ENCODE peak calls at places on chromosomes 3 and 15, in ten cellular contexts. H, I, S, F, O, M, E, Z, R and C are unnamed samples.

GRCh38 chr15:33089878-33090757 is 104.4 kb downstream of the FMN1 start:
- DNase-seq in H (no peak), I (no peak), S (no peak), F (no peak), O (peak), M (peak), E (peak), Z (no peak), R (no peak), C (no peak)

GRCh38 chr3:933311-933710 is 159.5 kb upstream of the CNTN6 start:
- DNase-seq in H (no peak), I (no peak), S (no peak), F (no peak), O (no peak), M (no peak), E (no peak), Z (peak), R (no peak), C (no peak)

GRCh38 chr3:171184372-171184771 is 157.9 kb upstream of the SLC2A2 start:
- DNase-seq in H (no peak), I (no peak), S (no peak), F (no peak), O (no peak), M (no peak), E (no peak), Z (no peak), R (no peak), C (no peak)

GRCh38 chr15:57395292-57395691 is 19.0 kb downstream of the CGNL1 start:
- DNase-seq in H (no peak), I (no peak), S (no peak), F (no peak), O (peak), M (peak), E (peak), Z (no peak), R (no peak), C (no peak)

GRCh38 chr3:105868450-105868744 is 415 bp downstream of the CBLB start:
- DNase-seq in H (peak), I (peak), S (peak), F (peak), O (peak), M (no peak), E (peak), Z (peak), R (peak), C (no peak)

GRCh38 chr3:196689941-196690660 is 21.9 kb downstream of the CEP19 start:
- DNase-seq in H (no peak), I (no peak), S (no peak), F (no peak), O (no peak), M (no peak), E (no peak), Z (no peak), R (no peak), C (no peak)

GRCh38 chr3:10157015-10157414 is 7.7 kb upstream of the IRAK2 start:
- DNase-seq in H (no peak), I (no peak), S (no peak), F (no peak), O (no peak), M (no peak), E (no peak), Z (no peak), R (no peak), C (no peak)

GRCh38 chr15:56587686-56588085 is 122.7 kb upstream of the MNS1 start:
- DNase-seq in H (no peak), I (no peak), S (no peak), F (no peak), O (peak), M (no peak), E (no peak), Z (no peak), R (no peak), C (no peak)

GRCh38 chr3:6921041-6921440 is 60.1 kb downstream of the GRM7 start:
- DNase-seq in H (no peak), I (peak), S (no peak), F (no peak), O (no peak), M (no peak), E (peak), Z (no peak), R (peak), C (peak)

GRCh38 chr15:53072077-53072476 is 281.9 kb upstream of the ONECUT1 start:
- DNase-seq in H (no peak), I (peak), S (peak), F (no peak), O (peak), M (peak), E (peak), Z (peak), R (peak), C (no peak)

GRCh38 chr3:62882676-62883228 is 7.5 kb upstream of the CADPS start:
- DNase-seq in H (no peak), I (no peak), S (no peak), F (no peak), O (no peak), M (no peak), E (no peak), Z (no peak), R (no peak), C (no peak)

GRCh38 chr3:177071496-177072156 is 125.7 kb downstream of the TBL1XR1 start:
- DNase-seq in H (no peak), I (no peak), S (no peak), F (no peak), O (no peak), M (no peak), E (peak), Z (no peak), R (no peak), C (no peak)

GRCh38 chr3:64084640-64085039 is 61.3 kb upstream of the PSMD6 start:
- DNase-seq in H (no peak), I (no peak), S (no peak), F (no peak), O (peak), M (peak), E (no peak), Z (no peak), R (no peak), C (no peak)

GRCh38 chr3:23203651-23204111 is 554 bp downstream of the UBE2E2 start:
- DNase-seq in H (no peak), I (peak), S (peak), F (peak), O (peak), M (peak), E (peak), Z (peak), R (no peak), C (peak)

GRCh38 chr15:52021128-52021671 is 2.2 kb downstream of the MAPK6 start:
- DNase-seq in H (no peak), I (peak), S (peak), F (peak), O (peak), M (peak), E (peak), Z (peak), R (no peak), C (no peak)

GRCh38 chr3:32781211-32781968 is 36.4 kb upstream of the TRIM71 start:
- DNase-seq in H (peak), I (peak), S (peak), F (peak), O (peak), M (peak), E (peak), Z (peak), R (peak), C (peak)

GRCh38 chr3:102441832-102442231 is 7.0 kb downstream of the ZPLD1 start:
- DNase-seq in H (no peak), I (no peak), S (no peak), F (no peak), O (peak), M (no peak), E (no peak), Z (peak), R (no peak), C (no peak)

GRCh38 chr15:89051875-89052274 is 36.4 kb upstream of the ABHD2 start:
- DNase-seq in H (no peak), I (no peak), S (no peak), F (no peak), O (peak), M (no peak), E (no peak), Z (no peak), R (no peak), C (no peak)

GRCh38 chr15:81373996-81374395 is at the start of gene TMC3:
- DNase-seq in H (no peak), I (no peak), S (no peak), F (no peak), O (no peak), M (no peak), E (no peak), Z (peak), R (no peak), C (no peak)

GRCh38 chr15:62847900-62848489 is 194.6 kb upstream of the TPM1 start:
- DNase-seq in H (peak), I (peak), S (peak), F (peak), O (peak), M (peak), E (peak), Z (peak), R (peak), C (peak)

GRCh38 chr3:49244589-49245205 is 32.3 kb downstream of the C3orf62 start:
- DNase-seq in H (no peak), I (no peak), S (no peak), F (no peak), O (no peak), M (peak), E (peak), Z (no peak), R (no peak), C (no peak)

GRCh38 chr3:25574172-25574765 is 90.4 kb downstream of the TOP2B start:
- DNase-seq in H (no peak), I (no peak), S (no peak), F (no peak), O (no peak), M (no peak), E (no peak), Z (no peak), R (no peak), C (no peak)
- H3K27ac ChIP-seq in H (no peak), I (no peak), S (no peak), F (peak), O (peak), M (no peak), E (peak), Z (no peak), R (no peak), C (peak)

GRCh38 chr3:195208631-195209030 is 62.3 kb downstream of the XXYLT1 start:
- DNase-seq in H (no peak), I (no peak), S (no peak), F (no peak), O (no peak), M (no peak), E (no peak), Z (no peak), R (no peak), C (no peak)

GRCh38 chr3:195207731-195208130 is 63.2 kb downstream of the XXYLT1 start:
- DNase-seq in H (no peak), I (no peak), S (no peak), F (no peak), O (no peak), M (no peak), E (peak), Z (no peak), R (no peak), C (no peak)

GRCh38 chr3:195209083-195209835 is 61.7 kb downstream of the XXYLT1 start:
- DNase-seq in H (no peak), I (no peak), S (peak), F (no peak), O (no peak), M (no peak), E (peak), Z (no peak), R (no peak), C (no peak)

GRCh38 chr3:195207056-195207455 is 63.9 kb downstream of the XXYLT1 start:
- DNase-seq in H (no peak), I (no peak), S (no peak), F (no peak), O (no peak), M (no peak), E (no peak), Z (no peak), R (no peak), C (no peak)

GRCh38 chr3:195208183-195208582 is 62.8 kb downstream of the XXYLT1 start:
- DNase-seq in H (no peak), I (no peak), S (no peak), F (no peak), O (no peak), M (no peak), E (peak), Z (no peak), R (no peak), C (no peak)
- H3K27ac ChIP-seq in H (peak), I (no peak), S (peak), F (peak), O (no peak), M (no peak), E (peak), Z (no peak), R (no peak), C (no peak)

DNA sequence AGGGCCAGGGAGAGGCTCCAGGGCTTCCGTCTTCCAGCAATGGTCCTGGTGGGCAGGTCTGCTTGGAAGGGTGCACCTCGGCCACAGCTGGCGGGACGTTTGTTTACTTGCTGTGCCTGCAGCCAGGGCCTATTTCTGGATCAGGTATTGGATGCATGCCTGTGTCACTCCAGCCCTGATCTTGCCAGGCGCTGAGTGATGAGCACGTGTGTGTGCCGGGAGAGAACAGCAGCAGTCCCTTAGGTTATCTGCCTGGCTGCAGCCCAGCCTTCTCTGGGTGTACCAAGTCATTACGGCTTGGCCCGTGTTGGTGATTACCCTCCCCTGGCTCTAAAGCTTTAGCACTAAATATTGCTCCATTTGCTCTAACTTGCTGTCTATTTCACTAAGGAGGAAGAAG is 14.9 kb downstream of the CCDC32 start:
- DNase-seq in H (no peak), I (peak), S (peak), F (no peak), O (no peak), M (no peak), E (no peak), Z (no peak), R (peak), C (no peak)
- H3K27ac ChIP-seq in H (no peak), I (no peak), S (no peak), F (no peak), O (no peak), M (no peak), E (no peak), Z (no peak), R (peak), C (no peak)

GRCh38 chr3:45551214-45552010 is 43.1 kb upstream of the LIMD1 start:
- DNase-seq in H (peak), I (no peak), S (peak), F (peak), O (peak), M (peak), E (peak), Z (no peak), R (peak), C (no peak)
- H3K27ac ChIP-seq in H (peak), I (no peak), S (no peak), F (peak), O (peak), M (peak), E (peak), Z (no peak), R (no peak), C (no peak)

GRCh38 chr3:30458376-30458775 is 148.0 kb upstream of the TGFBR2 start:
- DNase-seq in H (no peak), I (no peak), S (no peak), F (no peak), O (no peak), M (no peak), E (no peak), Z (no peak), R (no peak), C (no peak)

GRCh38 chr3:30455840-30456239 is 150.6 kb upstream of the TGFBR2 start:
- DNase-seq in H (peak), I (no peak), S (no peak), F (peak), O (no peak), M (no peak), E (no peak), Z (no peak), R (no peak), C (no peak)

GRCh38 chr3:30456263-30456662 is 150.1 kb upstream of the TGFBR2 start:
- DNase-seq in H (no peak), I (no peak), S (no peak), F (no peak), O (no peak), M (no peak), E (no peak), Z (no peak), R (no peak), C (no peak)

GRCh38 chr3:30458781-30459180 is 147.6 kb upstream of the TGFBR2 start:
- DNase-seq in H (no peak), I (no peak), S (no peak), F (no peak), O (no peak), M (no peak), E (no peak), Z (no peak), R (no peak), C (no peak)

GRCh38 chr3:30457081-30457480 is 149.3 kb upstream of the TGFBR2 start:
- DNase-seq in H (no peak), I (no peak), S (no peak), F (no peak), O (no peak), M (no peak), E (no peak), Z (no peak), R (no peak), C (no peak)
- H3K27ac ChIP-seq in H (no peak), I (no peak), S (no peak), F (peak), O (no peak), M (no peak), E (no peak), Z (no peak), R (no peak), C (no peak)

GRCh38 chr15:83457149-83457548 is 10.0 kb downstream of the SH3GL3 start:
- DNase-seq in H (no peak), I (no peak), S (no peak), F (no peak), O (no peak), M (no peak), E (no peak), Z (no peak), R (no peak), C (no peak)

GRCh38 chr15:83458396-83458795 is 11.3 kb downstream of the SH3GL3 start:
- DNase-seq in H (no peak), I (no peak), S (no peak), F (no peak), O (no peak), M (no peak), E (no peak), Z (no peak), R (no peak), C (no peak)

GRCh38 chr15:83462953-83463433 is 15.9 kb downstream of the SH3GL3 start:
- DNase-seq in H (no peak), I (no peak), S (no peak), F (no peak), O (no peak), M (no peak), E (no peak), Z (no peak), R (no peak), C (no peak)

GRCh38 chr15:83462026-83462425 is 14.9 kb downstream of the SH3GL3 start:
- DNase-seq in H (no peak), I (no peak), S (no peak), F (no peak), O (no peak), M (no peak), E (no peak), Z (no peak), R (no peak), C (no peak)
- H3K27ac ChIP-seq in H (no peak), I (no peak), S (no peak), F (no peak), O (no peak), M (no peak), E (no peak), Z (no peak), R (no peak), C (no peak)

GRCh38 chr3:124381565-124382333 is 348.5 kb upstream of the UMPS start:
- DNase-seq in H (no peak), I (no peak), S (no peak), F (no peak), O (no peak), M (peak), E (no peak), Z (no peak), R (no peak), C (no peak)

GRCh38 chr3:124384527-124384926 is 345.7 kb upstream of the UMPS start:
- DNase-seq in H (no peak), I (no peak), S (no peak), F (no peak), O (no peak), M (no peak), E (no peak), Z (no peak), R (no peak), C (no peak)

GRCh38 chr3:124386006-124386405 is 344.2 kb upstream of the UMPS start:
- DNase-seq in H (no peak), I (no peak), S (no peak), F (no peak), O (peak), M (no peak), E (peak), Z (no peak), R (no peak), C (no peak)

GRCh38 chr3:124383846-124384483 is 346.3 kb upstream of the UMPS start:
- DNase-seq in H (no peak), I (no peak), S (peak), F (no peak), O (peak), M (no peak), E (no peak), Z (no peak), R (no peak), C (no peak)

DNA sequence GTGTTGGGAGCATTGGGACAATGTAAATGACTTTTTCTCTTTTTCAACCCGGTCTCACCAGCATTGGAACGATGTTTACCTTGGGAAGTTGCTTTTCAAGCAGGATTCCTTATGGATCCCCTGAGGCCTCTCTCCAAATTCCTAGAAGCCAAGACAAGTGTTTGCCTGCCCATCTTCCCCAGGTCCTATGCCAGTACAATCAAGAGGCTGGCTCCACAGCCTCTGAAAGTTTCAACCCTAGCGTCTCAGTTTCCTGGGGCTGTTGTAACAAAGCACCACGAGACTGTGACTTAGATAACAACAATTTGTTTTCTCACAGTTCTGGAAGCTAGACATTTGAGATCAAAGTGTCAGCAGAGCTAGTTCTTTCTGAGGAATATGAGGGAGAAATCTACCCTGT is 347.2 kb upstream of the UMPS start:
- DNase-seq in H (no peak), I (no peak), S (no peak), F (no peak), O (peak), M (peak), E (no peak), Z (no peak), R (no peak), C (no peak)
- H3K27ac ChIP-seq in H (no peak), I (no peak), S (peak), F (peak), O (no peak), M (no peak), E (no peak), Z (no peak), R (no peak), C (no peak)